ENCODE peak calls at places on chromosome 11, in eight cellular contexts. H is bronchial epithelial cell, D is IMR-90, X is retinal pigment epithelial cell, Y is body of pancreas, O is A549, R is cardiac muscle cell, U is uterus. M is an unnamed sample.

GRCh38 chr11:135008001-135008405 is 596.0 kb upstream of the B3GAT1 start:
- DNase-seq in U (no peak), O (no peak), H (no peak), D (no peak), Y (no peak), X (no peak), R (no peak), M (no peak)

GRCh38 chr11:128390246-128390645 is 197.1 kb downstream of the ETS1 start:
- DNase-seq in U (no peak), R (peak), H (no peak), X (no peak), D (no peak), Y (no peak), O (no peak), M (no peak)

GRCh38 chr11:83467841-83468240 is 181.7 kb upstream of the CCDC90B start:
- DNase-seq in X (no peak), U (no peak), Y (no peak), R (no peak), H (no peak), D (no peak), O (no peak), M (no peak)

GRCh38 chr11:8282621-8283509 is 19.2 kb upstream of the LMO1 start:
- DNase-seq in X (no peak), D (no peak), O (no peak), Y (peak), H (no peak), U (no peak), R (no peak), M (no peak)

GRCh38 chr11:100469835-100470234 is 217.3 kb upstream of the ARHGAP42 start:
- DNase-seq in X (no peak), R (no peak), O (no peak), H (no peak), U (no peak), Y (no peak), D (no peak), M (no peak)

GRCh38 chr11:117414724-117415123 is 87.1 kb downstream of the CEP164 start:
- DNase-seq in H (no peak), O (no peak), U (no peak), X (no peak), R (no peak), Y (no peak), D (no peak), M (no peak)

GRCh38 chr11:12968101-12968500 is 41.0 kb upstream of the RASSF10 start:
- DNase-seq in Y (no peak), R (no peak), X (no peak), O (no peak), D (no peak), H (peak), U (no peak), M (no peak)

GRCh38 chr11:123197711-123198110 is 2.7 kb upstream of the CLMP start:
- DNase-seq in H (peak), U (no peak), R (peak), Y (no peak), D (peak), O (no peak), X (no peak), M (no peak)

GRCh38 chr11:118909619-118910308 is 16.0 kb downstream of the BCL9L start:
- DNase-seq in U (no peak), O (no peak), Y (no peak), R (no peak), H (no peak), X (no peak), D (no peak), M (no peak)

GRCh38 chr11:16609769-16610168 is 128.7 kb upstream of the C11orf58 start:
- DNase-seq in Y (no peak), H (no peak), U (no peak), R (no peak), D (no peak), X (no peak), O (no peak), M (no peak)

GRCh38 chr11:87057749-87058148 is 20.0 kb downstream of the TMEM135 start:
- DNase-seq in Y (no peak), H (no peak), R (no peak), X (no peak), U (no peak), D (no peak), O (no peak), M (no peak)

GRCh38 chr11:70885721-70886305 is 366.6 kb downstream of the SHANK2 start:
- DNase-seq in H (no peak), O (no peak), Y (no peak), X (no peak), R (peak), U (no peak), D (peak), M (no peak)

GRCh38 chr11:130313383-130314183 is 1.1 kb downstream of the ZBTB44 start:
- DNase-seq in O (no peak), D (peak), H (peak), Y (no peak), U (no peak), X (no peak), R (peak), M (no peak)

GRCh38 chr11:115941044-115941443 is 436.8 kb upstream of the CADM1 start:
- DNase-seq in U (no peak), O (no peak), X (no peak), D (no peak), Y (no peak), R (no peak), H (no peak), M (no peak)

GRCh38 chr11:86548278-86548917 is 124.0 kb downstream of the ME3 start:
- DNase-seq in X (no peak), Y (no peak), H (peak), R (peak), O (no peak), D (peak), U (no peak), M (no peak)

GRCh38 chr11:124748481-124749338 is 3.3 kb downstream of the VSIG2 start:
- DNase-seq in X (no peak), O (no peak), D (peak), H (peak), Y (no peak), U (peak), R (no peak), M (no peak)

GRCh38 chr11:57480409-57481137 is 20.2 kb downstream of the RTN4RL2 start:
- DNase-seq in U (no peak), D (peak), R (peak), Y (peak), H (peak), X (no peak), O (peak), M (no peak)

GRCh38 chr11:75562836-75563484 is 907 bp downstream of the SERPINH1 start:
- DNase-seq in O (peak), U (peak), Y (peak), R (peak), H (peak), D (peak), X (no peak), M (no peak)

DNA sequence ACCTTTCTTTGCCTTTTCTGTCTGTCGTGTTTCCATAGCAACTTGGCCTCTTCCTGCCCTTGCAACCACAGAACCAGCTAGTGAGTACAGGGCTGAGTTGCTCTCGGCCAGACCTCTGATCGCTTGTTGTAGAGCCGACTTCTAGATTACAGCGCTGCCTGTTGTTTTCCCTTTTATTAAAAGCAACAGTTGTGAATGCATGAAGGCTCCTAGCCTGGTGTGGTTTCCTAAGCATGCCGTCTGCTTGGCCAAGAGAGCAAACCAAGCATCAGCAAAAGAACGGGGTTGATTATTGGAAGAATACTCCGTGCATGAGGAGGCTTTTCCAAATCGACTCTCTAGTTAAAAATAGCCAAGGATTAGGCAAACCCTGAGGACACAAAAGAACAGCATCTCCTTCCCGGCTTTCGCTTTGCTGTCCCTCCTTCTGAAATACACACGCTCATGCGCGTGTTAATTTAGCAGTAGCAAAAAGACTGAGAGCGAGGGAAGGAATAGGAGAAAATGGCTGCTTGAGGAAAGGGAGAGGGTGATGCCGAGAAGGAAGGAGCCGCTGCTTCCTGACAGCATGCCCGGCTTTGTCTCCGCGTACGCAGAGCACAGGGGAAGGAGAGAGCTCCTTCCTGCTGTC is 71.5 kb upstream of the TTC12 start:
- DNase-seq in R (peak), H (no peak), X (peak), O (no peak), Y (peak), D (peak), U (peak), M (no peak)
- H3K4me3 ChIP-seq in R (no peak), H (no peak), X (peak), O (no peak), Y (no peak), D (peak), U (peak), M (peak)

GRCh38 chr11:18722293-18722637 is 3.7 kb downstream of the IGSF22 start:
- DNase-seq in R (no peak), U (no peak), D (no peak), O (no peak), Y (no peak), X (no peak), H (no peak), M (no peak)
- H3K4me3 ChIP-seq in R (no peak), U (no peak), D (no peak), O (no peak), Y (no peak), X (no peak), H (no peak), M (peak)

GRCh38 chr11:2697871-2698270 is 1.9 kb downstream of the KCNQ1OT1 start:
- DNase-seq in O (no peak), X (no peak), H (peak), R (no peak), U (peak), Y (peak), D (no peak), M (no peak)

GRCh38 chr11:2700415-2701211 is 819 bp upstream of the KCNQ1OT1 start:
- DNase-seq in D (no peak), R (peak), U (peak), O (peak), Y (peak), H (no peak), X (no peak), M (peak)

GRCh38 chr11:2699185-2699530 is 636 bp downstream of the KCNQ1OT1 start:
- DNase-seq in D (peak), O (peak), R (no peak), H (no peak), X (no peak), Y (peak), U (peak), M (peak)

GRCh38 chr11:2699531-2700414 is at the start of gene KCNQ1OT1:
- DNase-seq in D (peak), U (peak), R (peak), O (peak), X (peak), H (peak), Y (peak), M (peak)

GRCh38 chr11:2698386-2699184 is 1.2 kb downstream of the KCNQ1OT1 start:
- DNase-seq in R (no peak), H (no peak), D (no peak), O (no peak), X (no peak), U (peak), Y (peak), M (no peak)
- H3K4me3 ChIP-seq in R (peak), H (peak), D (peak), O (peak), X (peak), U (peak), Y (peak), M (peak)

DNA sequence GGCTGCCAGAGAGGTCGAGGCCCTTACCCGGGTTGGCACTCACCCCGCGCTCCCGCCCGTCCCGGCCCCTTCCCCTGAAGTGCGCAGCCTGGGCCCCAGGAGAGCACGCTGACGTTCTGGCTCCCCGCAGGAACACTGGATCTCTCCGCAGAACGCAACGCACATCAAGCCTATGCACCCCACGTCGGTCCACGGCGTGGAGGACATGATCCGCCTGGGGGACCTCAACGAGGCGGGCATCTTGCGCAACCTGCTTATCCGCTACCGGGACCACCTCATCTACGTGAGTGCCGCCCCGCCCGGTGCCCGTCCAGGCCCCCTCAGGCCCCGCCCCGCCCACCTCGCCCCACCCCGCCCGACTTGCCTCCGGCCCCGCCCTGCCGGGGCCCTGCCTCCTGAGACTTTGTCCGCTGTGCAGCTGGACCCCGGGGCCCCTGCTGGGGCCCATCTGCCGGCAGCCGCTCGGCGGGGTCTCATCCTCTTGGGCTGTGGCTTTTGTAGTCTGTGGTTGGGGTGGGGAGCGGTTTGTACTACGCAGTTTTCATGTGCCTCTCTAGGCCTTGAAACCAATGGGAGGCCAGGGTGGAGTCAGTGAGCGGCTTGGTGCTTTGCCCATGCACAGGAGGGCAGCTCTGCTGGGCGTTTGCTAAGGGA is 19.7 kb downstream of the MYO7A start:
- DNase-seq in X (no peak), R (peak), O (no peak), Y (peak), U (no peak), D (no peak), H (no peak), M (no peak)
- H3K4me3 ChIP-seq in X (peak), R (peak), O (no peak), Y (no peak), U (no peak), D (no peak), H (peak), M (peak)

GRCh38 chr11:77474509-77475070 is 696 bp upstream of the PAK1 start:
- DNase-seq in Y (peak), X (no peak), O (no peak), D (no peak), R (no peak), H (no peak), U (no peak), M (no peak)
- H3K4me3 ChIP-seq in Y (no peak), X (peak), O (peak), D (peak), R (peak), H (peak), U (peak), M (peak)

DNA sequence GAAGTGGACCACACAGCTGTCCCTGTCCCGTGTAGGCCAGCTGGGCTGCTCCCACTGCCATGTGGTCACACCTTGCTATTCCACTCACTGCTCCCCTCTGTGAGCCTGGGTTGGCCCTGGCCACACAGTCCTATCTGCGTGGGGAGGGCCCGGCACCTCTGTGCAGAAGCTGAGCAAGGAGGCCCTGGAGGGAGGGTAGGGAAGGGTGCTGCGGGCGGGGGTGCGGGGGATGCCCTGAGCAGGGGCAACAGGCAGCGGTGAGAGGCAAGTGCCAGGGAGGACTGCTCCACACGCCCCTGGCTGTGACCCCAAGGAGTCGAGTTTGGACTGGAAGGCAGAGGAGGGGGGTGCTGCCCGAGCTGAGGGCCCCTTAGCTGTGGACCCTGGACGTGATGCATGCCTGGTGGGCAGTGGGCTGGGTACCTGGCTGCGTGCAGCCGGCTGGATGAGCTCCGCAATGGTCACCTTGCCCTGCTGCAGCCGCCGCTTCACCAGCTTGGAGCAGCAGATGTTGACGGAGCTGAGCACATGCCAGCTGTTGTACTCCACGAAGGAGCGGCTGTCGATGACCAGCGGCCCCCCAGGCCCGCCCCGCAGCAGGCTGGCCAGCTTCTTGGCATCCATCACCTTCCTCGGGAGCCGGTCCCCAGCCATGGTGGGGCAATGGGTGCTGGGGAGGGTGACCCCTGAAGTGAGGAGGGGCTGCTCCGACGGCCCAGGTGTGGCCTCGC is 6.7 kb downstream of the DUSP8 start:
- DNase-seq in X (no peak), Y (peak), R (no peak), H (no peak), D (no peak), U (no peak), O (no peak), M (peak)
- H3K4me3 ChIP-seq in X (no peak), Y (no peak), R (no peak), H (no peak), D (no peak), U (no peak), O (no peak), M (no peak)

GRCh38 chr11:120432056-120433018 is 79.2 kb upstream of the GRIK4 start:
- DNase-seq in R (peak), O (peak), D (peak), X (peak), H (peak), U (peak), Y (no peak), M (no peak)
- H3K4me3 ChIP-seq in R (no peak), O (peak), D (no peak), X (no peak), H (no peak), U (no peak), Y (no peak), M (no peak)